ENCODE peak calls at places on chromosomes 2 and 18, in nine cellular contexts. J is activated CD8-positive, alpha-beta memory T cell treated with anti-CD3 and anti-CD28 coated beads, Interleukin-2, amount 10 ng/mL, durations not matched to agents 7 days and 5 days; Q is left ventricle myocardium inferior; Y is Peyer's patch; R is CD4-positive, alpha-beta T cell; F is T-helper 9 cell; L is activated effector memory CD4-positive, alpha-beta T cell treated with anti-CD3 and anti-CD28 coated beads, Interleukin-2, amount 50 U/mL, for 16 hours; G is frontal cortex; P is neuronal stem cell. X is an unnamed sample.

GRCh38 chr18:26268454-26268853 is 42.2 kb downstream of the TAF4B start:
- DNase-seq in Q (no peak), Y (no peak), R (no peak), P (no peak), G (no peak), J (no peak), L (no peak), F (no peak), X (no peak)

GRCh38 chr18:74228312-74228711 is 63.5 kb downstream of the CYB5A start:
- DNase-seq in F (no peak), L (no peak), Q (no peak), P (no peak), Y (no peak), G (no peak), R (no peak), J (no peak), X (no peak)

GRCh38 chr2:241762933-241763369 is 13.7 kb upstream of the GAL3ST2 start:
- DNase-seq in F (peak), P (no peak), R (peak), G (no peak), Q (peak), Y (peak), L (peak), J (peak), X (no peak)

GRCh38 chr2:24642351-24642750 is 150.8 kb downstream of the PTRHD1 start:
- DNase-seq in L (no peak), Y (no peak), P (no peak), R (no peak), J (no peak), G (no peak), F (no peak), Q (no peak), X (no peak)

GRCh38 chr2:160473508-160474318 is 19.9 kb downstream of the RBMS1 start:
- DNase-seq in P (no peak), Y (no peak), L (no peak), F (no peak), J (no peak), Q (no peak), R (no peak), G (no peak), X (no peak)

GRCh38 chr2:36507408-36507812 is 90.6 kb downstream of the FEZ2 start:
- DNase-seq in F (no peak), G (peak), R (no peak), P (peak), Y (peak), L (no peak), Q (no peak), J (peak), X (peak)

GRCh38 chr2:10709290-10709939 is 12.0 kb upstream of the ATP6V1C2 start:
- DNase-seq in Y (no peak), L (no peak), J (no peak), P (no peak), R (no peak), G (no peak), F (no peak), Q (no peak), X (no peak)

GRCh38 chr2:41923156-41923786 is 124.5 kb upstream of the PKDCC start:
- DNase-seq in Y (no peak), Q (no peak), G (no peak), R (no peak), L (no peak), F (no peak), J (no peak), P (no peak), X (no peak)

GRCh38 chr18:9366126-9366714 is 31.6 kb downstream of the TWSG1 start:
- DNase-seq in F (no peak), G (peak), R (no peak), Q (no peak), L (no peak), P (peak), Y (peak), J (no peak), X (peak)

GRCh38 chr18:41954827-41955613 is at the start of gene PIK3C3:
- DNase-seq in Y (peak), G (peak), F (peak), J (peak), P (peak), Q (peak), R (peak), L (peak), X (peak)

GRCh38 chr2:6944546-6944945 is 27.3 kb downstream of the RNF144A start:
- DNase-seq in Q (no peak), Y (no peak), J (no peak), F (no peak), L (no peak), G (no peak), R (no peak), P (no peak), X (no peak)

GRCh38 chr2:121266543-121267106 is 18.4 kb downstream of the TFCP2L1 start:
- DNase-seq in Q (no peak), Y (peak), P (no peak), G (no peak), R (no peak), J (no peak), L (peak), F (no peak), X (no peak)

GRCh38 chr2:43214253-43214652 is 12.2 kb downstream of the ZFP36L2 start:
- DNase-seq in L (no peak), G (no peak), F (no peak), P (no peak), Y (no peak), J (no peak), Q (no peak), R (no peak), X (no peak)

GRCh38 chr2:218875692-218876246 is 4.9 kb upstream of the WNT10A start:
- DNase-seq in Y (no peak), F (no peak), L (no peak), Q (no peak), P (no peak), R (no peak), J (no peak), G (no peak), X (no peak)

GRCh38 chr2:72605836-72606442 is 219.9 kb downstream of the EXOC6B start:
- DNase-seq in F (no peak), Q (no peak), J (no peak), Y (no peak), G (no peak), R (no peak), P (no peak), L (no peak), X (no peak)

GRCh38 chr18:58350526-58350925 is 278.4 kb downstream of the ALPK2 start:
- DNase-seq in J (no peak), Q (no peak), L (no peak), F (no peak), G (no peak), Y (no peak), R (no peak), P (no peak), X (no peak)

GRCh38 chr2:111117666-111118454 is 2.9 kb upstream of the BCL2L11 start:
- DNase-seq in Y (peak), R (no peak), G (peak), Q (peak), F (peak), J (no peak), P (peak), L (no peak), X (peak)

GRCh38 chr2:21220930-21221329 is 97.2 kb downstream of the TDRD15 start:
- DNase-seq in P (no peak), L (no peak), Y (peak), R (no peak), Q (no peak), J (no peak), F (no peak), G (no peak), X (no peak)

GRCh38 chr2:128354731-128355470 is 36.2 kb upstream of the HS6ST1 start:
- DNase-seq in Q (no peak), L (peak), P (no peak), J (peak), R (no peak), G (no peak), F (no peak), Y (no peak), X (no peak)

GRCh38 chr2:181715033-181715630 is 34.8 kb upstream of the NEUROD1 start:
- DNase-seq in R (peak), P (peak), Q (peak), J (peak), Y (peak), L (peak), G (peak), F (peak), X (peak)

GRCh38 chr2:36455011-36455410 is 99.4 kb downstream of the CRIM1 start:
- DNase-seq in F (no peak), Q (no peak), J (no peak), Y (no peak), L (no peak), G (no peak), P (no peak), R (no peak), X (no peak)

X was measured in retina.